ENCODE peak calls at places on chromosomes 4 and X, in ten cellular contexts. One of them, this sample, is unnamed.
A peak's percentile ranks its signal among the peaks of the same experiment; 100 is the strongest.

GRCh38 chr4:168197926-168198325 is 105.6 kb downstream of the ANXA10 start:
- DNase-seq in activated B cell treated with CpG ODN at 0.5 μM for 24 hours: no peak
- DNase-seq in GM20000: no peak
- DNase-seq in amniotic stem cell: no peak
- DNase-seq in naive thymus-derived CD4-positive, alpha-beta T cell: no peak
- DNase-seq in iPS DF 19.7: no peak
- DNase-seq in NCI-H774: no peak
- DNase-seq in amygdala: no peak
- DNase-seq in KG1: no peak
- DNase-seq in stimulated activated CD8-positive, alpha-beta memory T cell treated with anti-CD3 and anti-CD28 coated beads, Interleukin-7, amount 100 ng/mL, for 1 hour: no peak
- DNase-seq in this sample: no peak

GRCh38 chrX:154074199-154074598 is 23.3 kb downstream of the MECP2 start:
- DNase-seq in activated B cell treated with CpG ODN at 0.5 μM for 24 hours: no peak
- DNase-seq in GM20000: no peak
- DNase-seq in amniotic stem cell: no peak
- DNase-seq in naive thymus-derived CD4-positive, alpha-beta T cell: no peak
- DNase-seq in iPS DF 19.7: no peak
- DNase-seq in NCI-H774: no peak
- DNase-seq in amygdala: no peak
- DNase-seq in KG1: no peak
- DNase-seq in stimulated activated CD8-positive, alpha-beta memory T cell treated with anti-CD3 and anti-CD28 coated beads, Interleukin-7, amount 100 ng/mL, for 1 hour: no peak
- DNase-seq in this sample: no peak

GRCh38 chr4:15691346-15692140 is 9.9 kb downstream of the FAM200B start:
- DNase-seq in activated B cell treated with CpG ODN at 0.5 μM for 24 hours: no peak
- DNase-seq in GM20000: no peak
- DNase-seq in amniotic stem cell: no peak
- DNase-seq in naive thymus-derived CD4-positive, alpha-beta T cell: no peak
- DNase-seq in iPS DF 19.7: no peak
- DNase-seq in NCI-H774: no peak
- DNase-seq in amygdala: no peak
- DNase-seq in KG1: no peak
- DNase-seq in stimulated activated CD8-positive, alpha-beta memory T cell treated with anti-CD3 and anti-CD28 coated beads, Interleukin-7, amount 100 ng/mL, for 1 hour: no peak
- DNase-seq in this sample: no peak

GRCh38 chrX:21493226-21493850 is 119.1 kb downstream of the CNKSR2 start:
- DNase-seq in activated B cell treated with CpG ODN at 0.5 μM for 24 hours: no peak
- DNase-seq in GM20000: no peak
- DNase-seq in amniotic stem cell: no peak
- DNase-seq in naive thymus-derived CD4-positive, alpha-beta T cell: no peak
- DNase-seq in iPS DF 19.7: no peak
- DNase-seq in NCI-H774: no peak
- DNase-seq in amygdala: no peak
- DNase-seq in KG1: no peak
- DNase-seq in stimulated activated CD8-positive, alpha-beta memory T cell treated with anti-CD3 and anti-CD28 coated beads, Interleukin-7, amount 100 ng/mL, for 1 hour: no peak
- DNase-seq in this sample: no peak

GRCh38 chr4:114383721-114384120 is 214.9 kb upstream of the UGT8 start:
- DNase-seq in activated B cell treated with CpG ODN at 0.5 μM for 24 hours: no peak
- DNase-seq in GM20000: no peak
- DNase-seq in amniotic stem cell: peak; percentile 80
- DNase-seq in naive thymus-derived CD4-positive, alpha-beta T cell: no peak
- DNase-seq in iPS DF 19.7: no peak
- DNase-seq in NCI-H774: no peak
- DNase-seq in amygdala: peak; percentile 1
- DNase-seq in KG1: no peak
- DNase-seq in stimulated activated CD8-positive, alpha-beta memory T cell treated with anti-CD3 and anti-CD28 coated beads, Interleukin-7, amount 100 ng/mL, for 1 hour: no peak
- DNase-seq in this sample: no peak

GRCh38 chrX:118459494-118459893 is 36.1 kb upstream of the DOCK11 start:
- DNase-seq in activated B cell treated with CpG ODN at 0.5 μM for 24 hours: no peak
- DNase-seq in GM20000: peak; percentile 27
- DNase-seq in amniotic stem cell: no peak
- DNase-seq in naive thymus-derived CD4-positive, alpha-beta T cell: no peak
- DNase-seq in iPS DF 19.7: no peak
- DNase-seq in NCI-H774: peak; percentile 59
- DNase-seq in amygdala: no peak
- DNase-seq in KG1: no peak
- DNase-seq in stimulated activated CD8-positive, alpha-beta memory T cell treated with anti-CD3 and anti-CD28 coated beads, Interleukin-7, amount 100 ng/mL, for 1 hour: no peak
- DNase-seq in this sample: no peak

GRCh38 chr4:150385606-150386005 is 196.3 kb upstream of the MAB21L2 start:
- DNase-seq in activated B cell treated with CpG ODN at 0.5 μM for 24 hours: no peak
- DNase-seq in GM20000: no peak
- DNase-seq in amniotic stem cell: peak; percentile 86
- DNase-seq in naive thymus-derived CD4-positive, alpha-beta T cell: no peak
- DNase-seq in iPS DF 19.7: no peak
- DNase-seq in NCI-H774: no peak
- DNase-seq in amygdala: no peak
- DNase-seq in KG1: no peak
- DNase-seq in stimulated activated CD8-positive, alpha-beta memory T cell treated with anti-CD3 and anti-CD28 coated beads, Interleukin-7, amount 100 ng/mL, for 1 hour: no peak
- DNase-seq in this sample: no peak

GRCh38 chr4:151045907-151046306 is 30.8 kb upstream of the LRBA start:
- DNase-seq in activated B cell treated with CpG ODN at 0.5 μM for 24 hours: no peak
- DNase-seq in GM20000: peak; percentile 27
- DNase-seq in amniotic stem cell: no peak
- DNase-seq in naive thymus-derived CD4-positive, alpha-beta T cell: no peak
- DNase-seq in iPS DF 19.7: no peak
- DNase-seq in NCI-H774: peak; percentile 29
- DNase-seq in amygdala: no peak
- DNase-seq in KG1: no peak
- DNase-seq in stimulated activated CD8-positive, alpha-beta memory T cell treated with anti-CD3 and anti-CD28 coated beads, Interleukin-7, amount 100 ng/mL, for 1 hour: no peak
- DNase-seq in this sample: no peak

GRCh38 chr4:1576961-1577814 is 106.9 kb downstream of the FAM53A start:
- DNase-seq in activated B cell treated with CpG ODN at 0.5 μM for 24 hours: no peak
- DNase-seq in GM20000: no peak
- DNase-seq in amniotic stem cell: no peak
- DNase-seq in naive thymus-derived CD4-positive, alpha-beta T cell: no peak
- DNase-seq in iPS DF 19.7: no peak
- DNase-seq in NCI-H774: no peak
- DNase-seq in amygdala: no peak
- DNase-seq in KG1: no peak
- DNase-seq in stimulated activated CD8-positive, alpha-beta memory T cell treated with anti-CD3 and anti-CD28 coated beads, Interleukin-7, amount 100 ng/mL, for 1 hour: no peak
- DNase-seq in this sample: no peak

GRCh38 chrX:96481831-96482230 is 202.8 kb upstream of the DIAPH2 start:
- DNase-seq in activated B cell treated with CpG ODN at 0.5 μM for 24 hours: no peak
- DNase-seq in GM20000: no peak
- DNase-seq in amniotic stem cell: no peak
- DNase-seq in naive thymus-derived CD4-positive, alpha-beta T cell: no peak
- DNase-seq in iPS DF 19.7: no peak
- DNase-seq in NCI-H774: no peak
- DNase-seq in amygdala: no peak
- DNase-seq in KG1: no peak
- DNase-seq in stimulated activated CD8-positive, alpha-beta memory T cell treated with anti-CD3 and anti-CD28 coated beads, Interleukin-7, amount 100 ng/mL, for 1 hour: no peak
- DNase-seq in this sample: no peak

GRCh38 chr4:122178961-122179360 is 26.8 kb downstream of the BLTP1 start:
- DNase-seq in activated B cell treated with CpG ODN at 0.5 μM for 24 hours: no peak
- DNase-seq in GM20000: no peak
- DNase-seq in amniotic stem cell: no peak
- DNase-seq in naive thymus-derived CD4-positive, alpha-beta T cell: no peak
- DNase-seq in iPS DF 19.7: no peak
- DNase-seq in NCI-H774: no peak
- DNase-seq in amygdala: no peak
- DNase-seq in KG1: no peak
- DNase-seq in stimulated activated CD8-positive, alpha-beta memory T cell treated with anti-CD3 and anti-CD28 coated beads, Interleukin-7, amount 100 ng/mL, for 1 hour: no peak
- DNase-seq in this sample: no peak

GRCh38 chr4:142743071-142743825 is 102.9 kb downstream of the INPP4B start:
- DNase-seq in activated B cell treated with CpG ODN at 0.5 μM for 24 hours: no peak
- DNase-seq in GM20000: no peak
- DNase-seq in amniotic stem cell: no peak
- DNase-seq in naive thymus-derived CD4-positive, alpha-beta T cell: no peak
- DNase-seq in iPS DF 19.7: no peak
- DNase-seq in NCI-H774: no peak
- DNase-seq in amygdala: no peak
- DNase-seq in KG1: no peak
- DNase-seq in stimulated activated CD8-positive, alpha-beta memory T cell treated with anti-CD3 and anti-CD28 coated beads, Interleukin-7, amount 100 ng/mL, for 1 hour: no peak
- DNase-seq in this sample: no peak

GRCh38 chr4:185137233-185137925 is 5.7 kb upstream of the SLC25A4 start:
- DNase-seq in activated B cell treated with CpG ODN at 0.5 μM for 24 hours: no peak
- DNase-seq in GM20000: no peak
- DNase-seq in amniotic stem cell: no peak
- DNase-seq in naive thymus-derived CD4-positive, alpha-beta T cell: no peak
- DNase-seq in iPS DF 19.7: no peak
- DNase-seq in NCI-H774: no peak
- DNase-seq in amygdala: no peak
- DNase-seq in KG1: no peak
- DNase-seq in stimulated activated CD8-positive, alpha-beta memory T cell treated with anti-CD3 and anti-CD28 coated beads, Interleukin-7, amount 100 ng/mL, for 1 hour: no peak
- DNase-seq in this sample: no peak

GRCh38 chr4:59630922-59631321 is 1569.2 kb upstream of the ADGRL3 start:
- DNase-seq in activated B cell treated with CpG ODN at 0.5 μM for 24 hours: no peak
- DNase-seq in GM20000: no peak
- DNase-seq in amniotic stem cell: no peak
- DNase-seq in naive thymus-derived CD4-positive, alpha-beta T cell: no peak
- DNase-seq in iPS DF 19.7: no peak
- DNase-seq in NCI-H774: no peak
- DNase-seq in amygdala: no peak
- DNase-seq in KG1: no peak
- DNase-seq in stimulated activated CD8-positive, alpha-beta memory T cell treated with anti-CD3 and anti-CD28 coated beads, Interleukin-7, amount 100 ng/mL, for 1 hour: no peak
- DNase-seq in this sample: no peak

GRCh38 chrX:154719132-154719675 is 31.7 kb downstream of the GAB3 start:
- DNase-seq in activated B cell treated with CpG ODN at 0.5 μM for 24 hours: no peak
- DNase-seq in GM20000: no peak
- DNase-seq in amniotic stem cell: no peak
- DNase-seq in naive thymus-derived CD4-positive, alpha-beta T cell: no peak
- DNase-seq in iPS DF 19.7: no peak
- DNase-seq in NCI-H774: no peak
- DNase-seq in amygdala: no peak
- DNase-seq in KG1: no peak
- DNase-seq in stimulated activated CD8-positive, alpha-beta memory T cell treated with anti-CD3 and anti-CD28 coated beads, Interleukin-7, amount 100 ng/mL, for 1 hour: no peak
- DNase-seq in this sample: no peak

GRCh38 chr4:40040908-40041307 is 15.7 kb upstream of the N4BP2 start:
- DNase-seq in activated B cell treated with CpG ODN at 0.5 μM for 24 hours: no peak
- DNase-seq in GM20000: no peak
- DNase-seq in amniotic stem cell: no peak
- DNase-seq in naive thymus-derived CD4-positive, alpha-beta T cell: no peak
- DNase-seq in iPS DF 19.7: no peak
- DNase-seq in NCI-H774: no peak
- DNase-seq in amygdala: no peak
- DNase-seq in KG1: no peak
- DNase-seq in stimulated activated CD8-positive, alpha-beta memory T cell treated with anti-CD3 and anti-CD28 coated beads, Interleukin-7, amount 100 ng/mL, for 1 hour: no peak
- DNase-seq in this sample: no peak

GRCh38 chrX:19017271-19017670 is 33.4 kb upstream of the PHKA2 start:
- DNase-seq in activated B cell treated with CpG ODN at 0.5 μM for 24 hours: no peak
- DNase-seq in GM20000: peak; percentile 16
- DNase-seq in amniotic stem cell: no peak
- DNase-seq in naive thymus-derived CD4-positive, alpha-beta T cell: no peak
- DNase-seq in iPS DF 19.7: no peak
- DNase-seq in NCI-H774: no peak
- DNase-seq in amygdala: no peak
- DNase-seq in KG1: no peak
- DNase-seq in stimulated activated CD8-positive, alpha-beta memory T cell treated with anti-CD3 and anti-CD28 coated beads, Interleukin-7, amount 100 ng/mL, for 1 hour: no peak
- DNase-seq in this sample: no peak

GRCh38 chr4:3372933-3373465 is 68.8 kb upstream of the HGFAC start:
- DNase-seq in activated B cell treated with CpG ODN at 0.5 μM for 24 hours: peak; percentile 68
- DNase-seq in GM20000: no peak
- DNase-seq in amniotic stem cell: no peak
- DNase-seq in naive thymus-derived CD4-positive, alpha-beta T cell: no peak
- DNase-seq in iPS DF 19.7: no peak
- DNase-seq in NCI-H774: no peak
- DNase-seq in amygdala: no peak
- DNase-seq in KG1: no peak
- DNase-seq in stimulated activated CD8-positive, alpha-beta memory T cell treated with anti-CD3 and anti-CD28 coated beads, Interleukin-7, amount 100 ng/mL, for 1 hour: no peak
- DNase-seq in this sample: no peak

GRCh38 chr4:58514299-58514698 is 1404.1 kb upstream of the IGFBP7 start:
- DNase-seq in activated B cell treated with CpG ODN at 0.5 μM for 24 hours: no peak
- DNase-seq in GM20000: no peak
- DNase-seq in amniotic stem cell: no peak
- DNase-seq in naive thymus-derived CD4-positive, alpha-beta T cell: no peak
- DNase-seq in iPS DF 19.7: no peak
- DNase-seq in NCI-H774: no peak
- DNase-seq in amygdala: no peak
- DNase-seq in KG1: no peak
- DNase-seq in stimulated activated CD8-positive, alpha-beta memory T cell treated with anti-CD3 and anti-CD28 coated beads, Interleukin-7, amount 100 ng/mL, for 1 hour: no peak
- DNase-seq in this sample: no peak

GRCh38 chr4:59748433-59748832 is 1451.7 kb upstream of the ADGRL3 start:
- DNase-seq in activated B cell treated with CpG ODN at 0.5 μM for 24 hours: no peak
- DNase-seq in GM20000: no peak
- DNase-seq in amniotic stem cell: no peak
- DNase-seq in naive thymus-derived CD4-positive, alpha-beta T cell: no peak
- DNase-seq in iPS DF 19.7: no peak
- DNase-seq in NCI-H774: no peak
- DNase-seq in amygdala: no peak
- DNase-seq in KG1: no peak
- DNase-seq in stimulated activated CD8-positive, alpha-beta memory T cell treated with anti-CD3 and anti-CD28 coated beads, Interleukin-7, amount 100 ng/mL, for 1 hour: no peak
- DNase-seq in this sample: no peak

GRCh38 chrX:140836874-140837273 is 127.3 kb downstream of the LINC00632 start:
- DNase-seq in activated B cell treated with CpG ODN at 0.5 μM for 24 hours: no peak
- DNase-seq in GM20000: no peak
- DNase-seq in amniotic stem cell: no peak
- DNase-seq in naive thymus-derived CD4-positive, alpha-beta T cell: no peak
- DNase-seq in iPS DF 19.7: no peak
- DNase-seq in NCI-H774: no peak
- DNase-seq in amygdala: no peak
- DNase-seq in KG1: no peak
- DNase-seq in stimulated activated CD8-positive, alpha-beta memory T cell treated with anti-CD3 and anti-CD28 coated beads, Interleukin-7, amount 100 ng/mL, for 1 hour: no peak
- DNase-seq in this sample: no peak

GRCh38 chr4:177246636-177247584 is 62.8 kb upstream of the NEIL3 start:
- DNase-seq in activated B cell treated with CpG ODN at 0.5 μM for 24 hours: no peak
- DNase-seq in GM20000: no peak
- DNase-seq in amniotic stem cell: no peak
- DNase-seq in naive thymus-derived CD4-positive, alpha-beta T cell: no peak
- DNase-seq in iPS DF 19.7: no peak
- DNase-seq in NCI-H774: no peak
- DNase-seq in amygdala: no peak
- DNase-seq in KG1: no peak
- DNase-seq in stimulated activated CD8-positive, alpha-beta memory T cell treated with anti-CD3 and anti-CD28 coated beads, Interleukin-7, amount 100 ng/mL, for 1 hour: no peak
- DNase-seq in this sample: no peak

GRCh38 chr4:141473952-141474351 is 162.4 kb upstream of the IL15 start:
- DNase-seq in activated B cell treated with CpG ODN at 0.5 μM for 24 hours: no peak
- DNase-seq in GM20000: no peak
- DNase-seq in amniotic stem cell: no peak
- DNase-seq in naive thymus-derived CD4-positive, alpha-beta T cell: no peak
- DNase-seq in iPS DF 19.7: no peak
- DNase-seq in NCI-H774: no peak
- DNase-seq in amygdala: no peak
- DNase-seq in KG1: no peak
- DNase-seq in stimulated activated CD8-positive, alpha-beta memory T cell treated with anti-CD3 and anti-CD28 coated beads, Interleukin-7, amount 100 ng/mL, for 1 hour: no peak
- DNase-seq in this sample: no peak

GRCh38 chr4:165787516-165788274 is 85.3 kb upstream of the TLL1 start:
- DNase-seq in activated B cell treated with CpG ODN at 0.5 μM for 24 hours: no peak
- DNase-seq in GM20000: no peak
- DNase-seq in amniotic stem cell: no peak
- DNase-seq in naive thymus-derived CD4-positive, alpha-beta T cell: no peak
- DNase-seq in iPS DF 19.7: no peak
- DNase-seq in NCI-H774: no peak
- DNase-seq in amygdala: no peak
- DNase-seq in KG1: no peak
- DNase-seq in stimulated activated CD8-positive, alpha-beta memory T cell treated with anti-CD3 and anti-CD28 coated beads, Interleukin-7, amount 100 ng/mL, for 1 hour: no peak
- DNase-seq in this sample: no peak

GRCh38 chr4:89586864-89587263 is 250.1 kb downstream of the SNCA start:
- DNase-seq in activated B cell treated with CpG ODN at 0.5 μM for 24 hours: no peak
- DNase-seq in GM20000: no peak
- DNase-seq in amniotic stem cell: no peak
- DNase-seq in naive thymus-derived CD4-positive, alpha-beta T cell: no peak
- DNase-seq in iPS DF 19.7: no peak
- DNase-seq in NCI-H774: no peak
- DNase-seq in amygdala: no peak
- DNase-seq in KG1: peak; percentile 7
- DNase-seq in stimulated activated CD8-positive, alpha-beta memory T cell treated with anti-CD3 and anti-CD28 coated beads, Interleukin-7, amount 100 ng/mL, for 1 hour: no peak
- DNase-seq in this sample: no peak